ENCODE peak calls at places on chromosome 16, in nine cellular contexts. U is GM12864, K is left ventricle myocardium inferior, C is stomach, F is lower lobe of right lung, P is thoracic aorta, T is fibroblast of the aortic adventitia, X is brain microvascular endothelial cell, J is mucosa of descending colon. R is an unnamed sample.

GRCh38 chr16:86316967-86317616 is 193.2 kb upstream of the FOXF1 start:
- DNase-seq in F (no peak), U (no peak), K (no peak), X (no peak), C (no peak), J (no peak), P (no peak), T (no peak), R (no peak)

GRCh38 chr16:74268372-74268782 is 28.2 kb upstream of the PSMD7 start:
- DNase-seq in F (no peak), K (no peak), X (no peak), P (no peak), U (no peak), J (no peak), T (no peak), C (no peak), R (no peak)

GRCh38 chr16:52251495-52251894 is 295.4 kb downstream of the TOX3 start:
- DNase-seq in U (no peak), F (no peak), X (no peak), J (no peak), P (no peak), C (no peak), T (no peak), K (no peak), R (no peak)

GRCh38 chr16:6081320-6081976 is 983.9 kb upstream of the EEF2KMT start:
- DNase-seq in J (peak), X (no peak), F (no peak), C (no peak), T (no peak), U (no peak), P (no peak), K (no peak), R (no peak)

GRCh38 chr16:15055141-15056053 is 477 bp downstream of the NTAN1 start:
- DNase-seq in F (peak), X (no peak), U (peak), C (no peak), P (no peak), K (no peak), T (peak), J (peak), R (peak)

GRCh38 chr16:73024571-73025105 is 23.3 kb downstream of the ZFHX3 start:
- DNase-seq in P (no peak), U (no peak), J (no peak), F (no peak), T (no peak), X (no peak), K (no peak), C (no peak), R (no peak)

GRCh38 chr16:1132431-1132830 is 20.5 kb upstream of the CACNA1H start:
- DNase-seq in F (no peak), P (no peak), C (no peak), T (no peak), X (no peak), K (no peak), J (no peak), U (no peak), R (no peak)

GRCh38 chr16:19884611-19885455 is at the start of gene GPRC5B:
- DNase-seq in X (no peak), F (peak), P (no peak), U (no peak), T (peak), K (peak), J (peak), C (peak), R (peak)

GRCh38 chr16:11621920-11622651 is 35.4 kb upstream of the LITAF start:
- DNase-seq in C (no peak), F (no peak), P (no peak), T (peak), K (no peak), U (no peak), J (no peak), X (no peak), R (no peak)

GRCh38 chr16:75248536-75249380 is 2.7 kb downstream of the BCAR1 start:
- DNase-seq in F (no peak), J (no peak), U (no peak), P (no peak), C (no peak), T (no peak), X (no peak), K (no peak), R (no peak)

GRCh38 chr16:569445-570254 is at the start of gene PIGQ:
- DNase-seq in U (no peak), F (peak), J (peak), P (peak), T (peak), X (no peak), K (peak), C (peak), R (peak)

GRCh38 chr16:53282975-53283946 is 151.0 kb upstream of the RBL2 start:
- DNase-seq in J (no peak), P (no peak), U (no peak), K (no peak), X (no peak), C (no peak), T (peak), F (no peak), R (no peak)

GRCh38 chr16:23575834-23576233 is 18.3 kb downstream of the UBFD1 start:
- DNase-seq in U (no peak), K (no peak), X (no peak), P (no peak), C (no peak), J (no peak), T (no peak), F (no peak), R (no peak)

GRCh38 chr16:27920391-27920891 is 143.1 kb downstream of the GSG1L start:
- DNase-seq in T (no peak), P (no peak), J (no peak), C (no peak), F (no peak), U (no peak), K (no peak), X (no peak), R (no peak)
- TF ChIP-seq CTCF in T (peak), P (peak), J (no peak), C (no peak), F (no peak), U (no peak), K (no peak), X (peak), R (no peak)

GRCh38 chr16:31436221-31437045 is 6.2 kb downstream of the ZNF843 start:
- DNase-seq in K (no peak), X (no peak), P (no peak), J (no peak), T (no peak), U (no peak), F (no peak), C (no peak), R (no peak)

GRCh38 chr16:31440511-31441184 is 1.9 kb downstream of the ZNF843 start:
- DNase-seq in K (no peak), F (no peak), X (no peak), T (peak), J (no peak), P (no peak), U (no peak), C (no peak), R (no peak)

GRCh38 chr16:31439519-31439918 is 3.1 kb downstream of the ZNF843 start:
- DNase-seq in J (no peak), P (no peak), K (no peak), U (no peak), C (no peak), T (no peak), F (no peak), X (no peak), R (no peak)

GRCh38 chr16:31438414-31438813 is 4.2 kb downstream of the ZNF843 start:
- DNase-seq in X (no peak), C (no peak), U (no peak), K (no peak), T (no peak), P (no peak), J (no peak), F (no peak), R (no peak)

GRCh38 chr16:31441956-31442355 is 633 bp downstream of the ZNF843 start:
- DNase-seq in P (no peak), U (no peak), F (no peak), C (no peak), K (no peak), X (no peak), T (no peak), J (no peak), R (peak)
- H3K4me3 ChIP-seq in P (peak), U (no peak), F (peak), C (peak), K (peak), X (peak), T (peak), J (no peak), R (peak)

DNA sequence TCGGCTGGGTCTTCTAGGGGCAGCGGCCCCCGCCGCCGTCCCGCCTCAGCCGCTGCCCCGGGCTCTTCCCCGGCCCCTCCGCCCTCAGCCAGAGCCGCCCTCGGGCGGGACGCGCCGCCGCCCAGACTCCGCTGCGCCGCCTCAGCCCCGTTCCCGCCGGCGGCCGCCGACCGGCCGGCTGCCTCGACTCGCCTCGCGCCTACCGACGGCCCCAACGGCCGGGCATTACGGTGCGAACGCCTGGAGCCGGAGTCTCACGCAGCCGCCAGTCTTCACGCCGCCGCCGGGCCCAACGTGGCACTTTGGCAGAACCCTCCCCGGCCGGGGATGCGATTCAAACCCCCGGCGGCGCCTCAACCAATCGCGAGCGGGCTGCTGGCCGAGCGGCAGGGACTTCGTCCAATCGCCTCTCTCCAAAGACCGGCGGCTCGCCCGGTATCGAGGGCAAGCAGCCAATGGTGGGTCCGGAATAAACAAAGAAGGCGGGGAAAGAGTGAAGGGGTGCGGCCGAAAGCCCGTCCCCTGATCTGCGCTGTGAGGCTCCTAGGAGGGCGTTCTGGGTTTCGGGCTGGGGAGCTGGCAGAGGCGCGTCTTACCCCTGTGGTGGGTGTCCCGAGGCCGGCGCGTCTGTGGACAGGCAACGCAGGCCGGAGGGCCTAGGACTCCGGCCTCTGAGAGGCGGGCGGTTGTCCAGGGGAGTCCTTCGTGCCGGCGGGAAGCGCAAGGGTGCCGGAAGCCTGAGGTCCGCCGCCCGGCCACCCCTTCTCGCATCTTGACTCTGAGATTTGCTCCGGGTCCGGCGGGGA is at the start of gene CDR2:
- DNase-seq in T (peak), J (peak), P (peak), C (peak), F (peak), X (peak), U (peak), K (peak), R (peak)
- TF ChIP-seq CTCF in T (no peak), J (no peak), P (no peak), C (no peak), F (no peak), X (no peak), U (no peak), K (no peak), R (no peak)

DNA sequence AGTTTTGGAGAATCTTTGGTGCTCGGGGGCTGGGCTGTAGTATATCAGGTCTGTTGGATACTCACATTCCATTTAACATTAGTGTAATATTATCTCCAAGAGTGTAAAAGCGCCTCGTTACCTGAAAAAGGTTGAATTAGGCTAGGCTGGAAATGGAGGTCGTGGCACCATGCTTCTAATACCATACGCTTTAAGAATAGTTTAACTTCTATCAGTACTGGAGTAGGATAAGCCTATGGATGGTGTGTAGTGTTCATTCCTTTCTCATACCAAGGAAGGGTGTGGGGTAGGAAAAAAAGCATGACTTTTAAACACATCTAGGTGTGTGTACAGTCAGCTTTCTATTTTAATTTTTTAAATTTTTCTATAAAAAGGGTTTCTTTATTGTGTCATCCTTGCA is 2.0 kb downstream of the SRCAP start:
- DNase-seq in X (no peak), T (no peak), J (no peak), K (no peak), U (no peak), C (no peak), F (no peak), P (no peak), R (no peak)
- H3K4me3 ChIP-seq in X (no peak), T (peak), J (no peak), K (peak), U (no peak), C (no peak), F (no peak), P (no peak), R (no peak)

GRCh38 chr16:64434526-64435069 is 687.3 kb downstream of the CDH11 start:
- DNase-seq in X (no peak), P (no peak), K (no peak), C (no peak), F (no peak), J (no peak), U (no peak), T (no peak), R (no peak)

GRCh38 chr16:64445245-64445644 is 676.6 kb downstream of the CDH11 start:
- DNase-seq in C (no peak), P (no peak), X (no peak), K (no peak), J (no peak), U (no peak), F (no peak), T (no peak), R (no peak)

GRCh38 chr16:64437706-64438329 is 684.0 kb downstream of the CDH11 start:
- DNase-seq in T (no peak), K (no peak), J (no peak), P (no peak), C (no peak), X (no peak), U (no peak), F (no peak), R (no peak)

GRCh38 chr16:64440421-64440831 is 681.4 kb downstream of the CDH11 start:
- DNase-seq in F (no peak), C (no peak), J (no peak), P (no peak), T (peak), K (no peak), X (peak), U (no peak), R (peak)

DNA sequence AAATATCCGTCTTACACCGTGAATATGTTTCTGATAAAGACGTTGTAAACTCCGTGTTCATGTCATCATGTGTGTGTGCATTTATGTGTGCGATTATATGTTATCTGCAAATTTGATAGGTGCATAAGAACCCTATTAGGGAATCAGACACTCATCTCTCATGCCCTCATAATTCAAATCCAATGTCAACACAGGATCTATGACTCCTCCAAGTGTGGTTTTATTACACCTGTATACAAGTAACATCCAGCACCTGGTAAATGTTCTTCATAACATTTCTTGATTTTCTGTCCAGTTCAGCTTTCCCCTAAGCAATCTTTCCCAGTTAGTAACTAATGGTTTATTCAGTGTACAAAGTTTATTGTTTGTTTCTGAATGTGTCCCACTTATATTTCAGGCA is 681.9 kb downstream of the CDH11 start:
- DNase-seq in J (no peak), F (no peak), C (no peak), K (no peak), T (no peak), X (no peak), P (no peak), U (no peak), R (no peak)
- TF ChIP-seq CTCF in J (no peak), F (no peak), C (no peak), K (no peak), T (no peak), X (no peak), P (no peak), U (no peak), R (no peak)

GRCh38 chr16:21037736-21038135 is 112.9 kb downstream of the DNAH3 start:
- DNase-seq in U (no peak), F (no peak), P (no peak), J (no peak), T (no peak), K (no peak), X (no peak), C (no peak), R (no peak)
- H3K4me3 ChIP-seq in U (no peak), F (no peak), P (no peak), J (no peak), T (no peak), K (no peak), X (no peak), C (no peak), R (no peak)

GRCh38 chr16:3762080-3762750 is 44.9 kb upstream of the TRAP1 start:
- DNase-seq in T (no peak), U (no peak), J (no peak), F (no peak), C (no peak), X (no peak), K (no peak), P (no peak), R (no peak)

GRCh38 chr16:3761375-3762079 is 44.2 kb upstream of the TRAP1 start:
- DNase-seq in C (no peak), T (no peak), X (no peak), J (no peak), F (no peak), U (no peak), K (no peak), P (no peak), R (no peak)

GRCh38 chr16:3760518-3760917 is 43.2 kb upstream of the TRAP1 start:
- DNase-seq in K (no peak), X (no peak), T (no peak), F (no peak), J (no peak), U (no peak), C (no peak), P (no peak), R (no peak)

GRCh38 chr16:3756113-3756512 is 38.8 kb upstream of the TRAP1 start:
- DNase-seq in K (no peak), J (no peak), P (no peak), C (no peak), U (no peak), X (no peak), F (no peak), T (no peak), R (no peak)

DNA sequence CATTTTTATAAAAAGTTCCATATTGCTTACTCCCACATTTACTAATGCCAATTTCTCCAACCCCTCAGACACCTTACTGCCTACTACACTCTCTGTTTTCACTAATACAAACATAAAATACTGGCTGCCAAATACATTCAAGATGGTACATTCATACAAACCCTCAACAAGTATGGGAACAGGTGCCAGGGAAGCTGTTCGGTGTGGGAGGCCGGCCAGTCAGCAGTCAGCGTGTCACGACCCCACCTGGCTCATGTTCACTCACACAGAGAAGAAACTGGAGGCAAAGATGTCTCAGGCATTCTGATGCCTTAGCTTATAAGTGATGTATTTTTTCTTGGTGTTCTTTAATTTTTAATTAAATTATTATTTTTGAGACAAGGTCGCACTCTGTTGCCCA is 42.4 kb upstream of the TRAP1 start:
- DNase-seq in K (no peak), F (no peak), X (no peak), C (no peak), P (no peak), J (no peak), T (no peak), U (no peak), R (no peak)
- TF ChIP-seq CTCF in K (no peak), F (no peak), X (no peak), C (no peak), P (no peak), J (no peak), T (no peak), U (no peak), R (no peak)

DNA sequence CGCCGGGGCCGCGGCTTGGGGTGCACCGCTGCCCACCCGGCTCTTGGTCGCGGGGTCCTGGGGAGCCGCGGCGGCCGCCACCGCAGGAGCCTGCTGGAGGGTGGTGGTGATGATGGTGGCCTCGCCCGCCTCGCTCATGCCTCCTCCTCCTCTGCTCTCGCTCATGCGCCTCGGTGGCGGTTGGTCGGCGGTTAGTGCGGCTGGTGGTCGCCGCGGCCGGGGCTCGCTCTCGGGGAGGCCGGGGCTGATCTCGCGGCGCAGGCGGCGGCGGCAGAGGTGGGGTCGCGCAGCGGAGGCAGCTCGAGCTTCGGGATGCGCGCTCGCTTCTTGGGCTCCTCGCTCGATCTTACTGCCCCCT is 41.6 kb downstream of the AHSP start:
- DNase-seq in P (no peak), C (no peak), K (no peak), T (no peak), X (no peak), F (no peak), J (no peak), U (no peak), R (no peak)
- H3K4me3 ChIP-seq in P (peak), C (peak), K (peak), T (no peak), X (no peak), F (peak), J (no peak), U (no peak), R (no peak)

DNA sequence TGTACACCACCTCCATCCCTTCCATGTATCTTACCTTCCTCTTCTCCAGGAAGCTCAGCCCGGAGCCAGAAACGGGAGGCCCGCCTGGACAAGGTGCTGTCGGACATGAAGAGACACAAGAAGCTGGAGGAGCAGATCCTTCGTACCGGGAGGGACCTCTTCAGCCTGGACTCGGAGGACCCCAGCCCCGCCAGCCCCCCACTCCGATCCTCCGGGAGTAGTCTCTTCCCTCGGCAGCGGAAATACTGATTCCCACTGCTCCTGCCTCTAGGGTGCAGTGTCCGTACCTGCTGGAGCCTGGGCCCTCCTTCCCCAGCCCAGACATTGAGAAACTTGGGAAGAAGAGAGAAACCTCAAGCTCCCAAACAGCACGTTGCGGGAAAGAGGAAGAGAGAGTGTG is 756 bp upstream of the MVP start:
- DNase-seq in P (no peak), X (no peak), K (no peak), F (no peak), U (no peak), C (no peak), J (peak), T (no peak), R (no peak)
- TF ChIP-seq CTCF in P (no peak), X (peak), K (no peak), F (no peak), U (no peak), C (no peak), J (peak), T (peak), R (no peak)

R was measured in heart left ventricle.